ENCODE peak calls at places on chromosome 9, in four cellular contexts. P is GM20000; X is stimulated activated CD8-positive, alpha-beta memory T cell treated with anti-CD3 and anti-CD28 coated beads, Interleukin-15, amount 100 ng/mL, for 48 hours; V is stimulated activated CD4-positive, alpha-beta T cell treated with anti-CD3 and anti-CD28 coated beads, Interleukin-15, amount 100 ng/mL, for 48 hours. U is an unnamed sample.

GRCh38 chr9:129936222-129936621 is 101.0 kb downstream of the USP20 start:
- DNase-seq in P (no peak), V (no peak), X (no peak), U (no peak)

GRCh38 chr9:16526380-16526779 is 344.1 kb downstream of the BNC2 start:
- DNase-seq in P (no peak), X (no peak), V (no peak), U (no peak)

GRCh38 chr9:84839538-84839937 is 170.0 kb downstream of the NTRK2 start:
- DNase-seq in V (no peak), X (no peak), P (no peak), U (no peak)

GRCh38 chr9:97866848-97867247 is 13.8 kb downstream of the FOXE1 start:
- DNase-seq in X (no peak), P (peak; percentile 51), V (no peak), U (no peak)

GRCh38 chr9:125189011-125189360 is 617 bp downstream of the PPP6C start:
- DNase-seq in P (peak; percentile 34), V (no peak), X (peak; percentile 16), U (peak; percentile 57)

GRCh38 chr9:134657666-134658377 is 16.2 kb downstream of the COL5A1 start:
- DNase-seq in P (no peak), V (no peak), X (no peak), U (no peak)

GRCh38 chr9:116985636-116986414 is 298.7 kb downstream of the TRIM32 start:
- DNase-seq in P (no peak), V (no peak), X (no peak), U (no peak)

GRCh38 chr9:108108802-108109448 is 619.4 kb upstream of the KLF4 start:
- DNase-seq in P (no peak), X (no peak), V (no peak), U (no peak)

GRCh38 chr9:133420392-133420827 is 1.8 kb upstream of the ADAMTS13 start:
- DNase-seq in P (peak; percentile 90), X (no peak), V (no peak), U (no peak)

GRCh38 chr9:472676-473075 is 258.0 kb downstream of the DOCK8 start:
- DNase-seq in X (no peak), V (no peak), P (no peak), U (no peak)

GRCh38 chr9:114682846-114683245 is 854 bp upstream of the TEX48 start:
- DNase-seq in V (no peak), X (no peak), P (no peak), U (no peak)

GRCh38 chr9:72334658-72335337 is 30.2 kb downstream of the ZFAND5 start:
- DNase-seq in P (no peak), V (no peak), X (no peak), U (no peak)

GRCh38 chr9:135609366-135609955 is 29.9 kb downstream of the GLT6D1 start:
- DNase-seq in X (no peak), P (no peak), V (no peak), U (no peak)

GRCh38 chr9:133003071-133003461 is 24.6 kb downstream of the GFI1B start:
- DNase-seq in V (no peak), P (no peak), X (no peak), U (peak; percentile 61)

U was measured in Kasumi-1.